ENCODE peak calls at places on chromosomes 12 and 14, in four cellular contexts. S, H, W and L are unnamed samples.

GRCh38 chr12:56282581-56282980 is 15.8 kb downstream of the COQ10A start:
- DNase-seq in W (no peak), H (no peak), S (no peak), L (no peak)

GRCh38 chr12:112381421-112381897 is 772 bp downstream of the HECTD4 start:
- DNase-seq in W (peak), H (no peak), S (no peak), L (no peak)

GRCh38 chr12:65731771-65732170 is 92.5 kb upstream of the HMGA2 start:
- DNase-seq in H (no peak), W (no peak), S (no peak), L (no peak)

GRCh38 chr14:56061051-56061450 is 57.2 kb upstream of the PELI2 start:
- DNase-seq in S (no peak), H (no peak), W (no peak), L (no peak)

GRCh38 chr12:108847705-108848104 is 9.7 kb downstream of the SSH1 start:
- DNase-seq in S (no peak), H (no peak), W (no peak), L (no peak)

GRCh38 chr12:50626026-50626425 is 121.2 kb downstream of the DIP2B start:
- DNase-seq in S (no peak), H (no peak), W (no peak), L (no peak)

GRCh38 chr12:30136661-30137060 is 352.9 kb upstream of the TMTC1 start:
- DNase-seq in H (no peak), W (no peak), S (no peak), L (no peak)

GRCh38 chr14:105163040-105163742 is 5.4 kb downstream of the JAG2 start:
- DNase-seq in W (no peak), H (no peak), S (no peak), L (no peak)

GRCh38 chr12:92593734-92594402 is 108.9 kb upstream of the PLEKHG7 start:
- DNase-seq in H (peak), W (no peak), S (no peak), L (no peak)

GRCh38 chr12:14841761-14842160 is 1.6 kb downstream of the ART4 start:
- DNase-seq in H (peak), W (no peak), S (no peak), L (no peak)

GRCh38 chr14:85537526-85537925 is 7.6 kb downstream of the FLRT2 start:
- DNase-seq in S (no peak), H (no peak), W (no peak), L (no peak)

GRCh38 chr14:71121711-71122110 is 214.5 kb downstream of the PCNX1 start:
- DNase-seq in S (no peak), H (no peak), W (no peak), L (no peak)

GRCh38 chr12:122080149-122081107 is 1.9 kb downstream of the MLXIP start:
- DNase-seq in H (no peak), W (peak), S (no peak), L (peak)

GRCh38 chr14:104389326-104390220 is 190.0 kb upstream of the C14orf180 start:
- DNase-seq in H (no peak), W (no peak), S (no peak), L (peak)

DNA sequence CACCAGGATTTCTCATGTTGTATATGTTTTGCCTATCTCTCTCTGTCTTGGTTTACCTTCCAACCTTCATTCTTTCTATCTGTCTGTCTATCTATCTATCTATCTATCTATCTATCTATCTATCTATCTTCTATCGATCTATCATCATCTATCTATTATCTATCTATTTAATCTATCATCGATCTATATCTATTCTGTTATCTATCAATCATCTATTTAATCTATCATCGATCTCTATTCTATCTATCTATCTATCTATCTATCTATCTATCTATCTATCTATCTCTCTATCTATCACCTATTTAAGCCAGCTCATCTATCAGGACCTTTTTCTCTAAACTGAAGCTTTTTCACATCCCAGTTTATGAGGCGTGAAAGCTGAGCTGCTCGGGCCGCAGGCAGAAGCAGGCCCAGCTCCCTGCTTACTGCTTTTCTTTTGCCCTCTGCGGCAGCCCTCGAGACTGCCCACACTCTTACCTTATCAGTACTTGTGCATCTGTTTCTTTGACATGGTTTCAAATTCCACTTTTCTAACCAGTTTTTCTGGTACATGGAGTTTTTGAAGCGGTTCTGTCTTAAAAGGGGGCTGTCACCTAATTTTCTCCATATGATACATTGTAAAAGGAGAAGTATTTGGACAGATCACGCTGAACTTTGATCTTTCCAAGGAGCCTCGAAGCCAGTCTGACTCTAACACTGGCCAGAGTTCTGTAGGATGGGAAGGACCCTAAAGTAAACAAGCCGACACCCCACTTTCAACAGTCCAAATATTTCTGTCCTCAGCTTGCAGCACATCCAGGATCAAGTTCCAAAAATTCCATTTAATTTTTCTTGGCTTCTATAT is 44.4 kb upstream of the GSG1 start:
- DNase-seq in S (no peak), W (no peak), H (no peak), L (no peak)
- TF ChIP-seq FOXJ3 in S (no peak), W (no peak), H (no peak), L (no peak)

DNA sequence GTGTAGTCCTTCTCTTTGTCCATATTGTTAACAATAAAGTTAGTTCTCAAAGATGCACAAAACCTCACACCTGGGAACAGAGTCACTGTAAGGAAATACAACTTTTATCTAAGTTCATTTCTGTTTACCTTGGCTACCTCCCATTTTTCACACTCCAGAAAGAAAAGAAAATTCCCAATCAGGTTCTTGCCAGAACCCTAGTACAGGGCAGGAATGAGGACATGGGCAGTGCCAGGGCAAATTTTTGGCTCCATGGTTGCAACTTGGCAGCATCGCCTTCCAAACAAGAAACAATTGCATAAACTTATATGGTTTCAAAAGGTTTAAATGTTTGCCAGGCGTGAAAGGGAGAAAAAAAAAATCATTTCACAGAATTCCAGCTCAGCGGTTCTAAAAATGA is 296.3 kb upstream of the PRKD1 start:
- DNase-seq in H (no peak), S (no peak), W (no peak), L (no peak)
- TF ChIP-seq FOXJ3 in H (no peak), S (no peak), W (no peak), L (no peak)

GRCh38 chr14:72970058-72970630 is 43.9 kb downstream of the DCAF4 start:
- DNase-seq in S (no peak), H (no peak), W (no peak), L (no peak)
- TF ChIP-seq FOXJ3 in S (no peak), H (no peak), W (no peak), L (no peak)

GRCh38 chr12:90826031-90826430 is 128.9 kb downstream of the CCER1 start:
- DNase-seq in W (no peak), S (no peak), H (no peak), L (no peak)
- TF ChIP-seq FOXJ3 in W (no peak), S (no peak), H (no peak), L (no peak)

DNA sequence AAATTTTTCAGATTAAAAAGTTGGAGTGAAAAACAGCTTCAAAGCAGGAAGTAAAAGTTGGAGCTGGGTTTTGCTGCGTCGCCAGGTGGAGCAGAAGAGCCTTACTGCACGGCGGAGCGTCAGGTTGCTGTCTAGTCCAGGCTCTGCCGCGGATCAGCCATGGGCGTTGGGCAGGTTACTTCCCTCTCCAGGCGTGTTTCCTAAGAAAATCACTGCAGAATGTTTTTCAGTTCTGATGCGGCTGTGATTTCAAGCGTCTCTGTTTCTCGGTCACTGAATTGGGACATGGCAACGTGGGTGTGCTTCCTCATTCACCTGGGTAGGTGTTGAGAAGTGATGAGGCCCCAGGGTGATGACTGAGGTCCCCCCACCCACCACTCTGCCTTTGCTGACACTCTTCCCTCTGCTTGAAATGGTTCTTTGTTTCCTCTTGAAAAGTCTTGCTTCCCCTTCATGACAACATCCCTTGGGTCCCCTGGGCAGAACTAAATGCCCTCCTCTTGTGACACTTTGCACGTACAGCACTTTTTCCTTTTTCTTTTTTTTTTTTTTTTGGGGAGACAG is 7.6 kb downstream of the EVL start:
- DNase-seq in S (no peak), H (no peak), W (peak), L (no peak)
- TF ChIP-seq FOXJ3 in S (no peak), H (no peak), W (no peak), L (no peak)

GRCh38 chr12:124545508-124546418 is 21.6 kb downstream of the NCOR2 start:
- DNase-seq in H (no peak), S (no peak), W (no peak), L (no peak)
- TF ChIP-seq FOXJ3 in H (no peak), S (no peak), W (no peak), L (no peak)

GRCh38 chr14:68245146-68246073 is 425.8 kb downstream of the RAD51B start:
- DNase-seq in W (peak), H (no peak), S (no peak), L (no peak)
- TF ChIP-seq FOXJ3 in W (no peak), H (no peak), S (no peak), L (no peak)

GRCh38 chr12:11577658-11578260 is 71.7 kb upstream of the ETV6 start:
- DNase-seq in W (no peak), S (no peak), H (no peak), L (no peak)
- TF ChIP-seq FOXJ3 in W (no peak), S (no peak), H (no peak), L (no peak)

GRCh38 chr12:104741497-104742367 is 216.4 kb downstream of the SLC41A2 start:
- DNase-seq in H (no peak), W (no peak), S (no peak), L (no peak)
- TF ChIP-seq FOXJ3 in H (no peak), W (no peak), S (no peak), L (no peak)